ENCODE peak calls at places on chromosome 3, in six cellular contexts. K is IMR-90, T is RWPE1, W is kidney, H is endothelial cell of umbilical vein, F is activated B cell treated with CpG ODN at 0.5 μM for 24 hours. S is an unnamed sample.

GRCh38 chr3:112640333-112640863 is 545 bp downstream of the CCDC80 start:
- DNase-seq in F (no peak), H (peak), K (peak), W (no peak), T (peak), S (peak)

GRCh38 chr3:170222647-170223541 is 670 bp downstream of the PRKCI start:
- DNase-seq in K (peak), F (no peak), W (peak), T (peak), H (peak), S (peak)

GRCh38 chr3:195873971-195874370 is 34.4 kb downstream of the TNK2 start:
- DNase-seq in W (no peak), T (no peak), H (no peak), F (no peak), K (peak), S (peak)

GRCh38 chr3:48784426-48785120 is 63.1 kb downstream of the PRKAR2A start:
- DNase-seq in W (no peak), H (no peak), T (no peak), F (no peak), K (peak), S (peak)

GRCh38 chr3:48599509-48600285 is 4.6 kb upstream of the COL7A1 start:
- DNase-seq in K (no peak), F (no peak), W (no peak), T (no peak), H (no peak), S (no peak)

GRCh38 chr3:33063651-33064051 is 33.3 kb downstream of the GLB1 start:
- DNase-seq in W (no peak), T (no peak), H (no peak), F (no peak), K (peak), S (no peak)

GRCh38 chr3:74515451-74515850 is 99.0 kb downstream of the CNTN3 start:
- DNase-seq in H (no peak), W (no peak), F (no peak), T (no peak), K (peak), S (no peak)

GRCh38 chr3:128274837-128275236 is 121.6 kb downstream of the EEFSEC start:
- DNase-seq in T (peak), F (no peak), W (no peak), K (peak), H (peak), S (peak)

GRCh38 chr3:64270143-64270542 is 44.9 kb upstream of the PRICKLE2 start:
- DNase-seq in T (no peak), H (no peak), K (no peak), W (no peak), F (no peak), S (no peak)

GRCh38 chr3:127458698-127459097 is 131.8 kb downstream of the TPRA1 start:
- DNase-seq in T (peak), K (no peak), H (peak), F (no peak), W (peak), S (no peak)

GRCh38 chr3:45688194-45688881 is 858 bp upstream of the SACM1L start:
- DNase-seq in K (peak), T (peak), H (peak), W (no peak), F (peak), S (peak)

GRCh38 chr3:196499807-196500524 is 3.6 kb downstream of the RNF168 start:
- DNase-seq in F (no peak), W (no peak), T (no peak), H (no peak), K (no peak), S (no peak)

GRCh38 chr3:87148020-87148419 is 79.1 kb upstream of the CHMP2B start:
- DNase-seq in H (no peak), F (no peak), K (no peak), W (no peak), T (no peak), S (no peak)

GRCh38 chr3:124407260-124407659 is 323.0 kb upstream of the UMPS start:
- DNase-seq in F (no peak), W (no peak), H (no peak), T (no peak), K (peak), S (no peak)

GRCh38 chr3:34388836-34389235 is 590.4 kb downstream of the PDCD6IP start:
- DNase-seq in F (no peak), K (no peak), H (no peak), T (no peak), W (no peak), S (no peak)

GRCh38 chr3:186529204-186529999 is 14.8 kb downstream of the CRYGS start:
- DNase-seq in K (no peak), T (no peak), F (no peak), W (no peak), H (no peak), S (no peak)

GRCh38 chr3:152155654-152156053 is 113.1 kb upstream of the MBNL1 start:
- DNase-seq in K (no peak), F (no peak), H (no peak), T (no peak), W (no peak), S (no peak)

GRCh38 chr3:87120850-87121249 is 106.3 kb upstream of the CHMP2B start:
- DNase-seq in K (no peak), H (no peak), F (no peak), T (no peak), W (no peak), S (no peak)

GRCh38 chr3:187943677-187944390 is 198.6 kb upstream of the BCL6 start:
- DNase-seq in H (no peak), W (no peak), T (peak), K (peak), F (no peak), S (peak)

GRCh38 chr3:132595036-132595435 is 2.0 kb upstream of the ACKR4 start:
- DNase-seq in F (no peak), K (peak), W (no peak), T (no peak), H (peak), S (peak)

GRCh38 chr3:188546835-188547670 is 393.1 kb downstream of the LPP start:
- DNase-seq in H (peak), T (peak), F (no peak), K (peak), W (no peak), S (peak)

GRCh38 chr3:189836795-189837194 is 205.6 kb downstream of the TP63 start:
- DNase-seq in T (no peak), W (no peak), F (no peak), H (no peak), K (no peak), S (no peak)

GRCh38 chr3:189833266-189833665 is 202.1 kb downstream of the TP63 start:
- DNase-seq in H (no peak), F (no peak), K (no peak), W (no peak), T (no peak), S (peak)

GRCh38 chr3:189838291-189838690 is 207.1 kb downstream of the TP63 start:
- DNase-seq in W (no peak), H (no peak), T (no peak), F (no peak), K (no peak), S (peak)

GRCh38 chr3:189833996-189834395 is 202.8 kb downstream of the TP63 start:
- DNase-seq in W (no peak), F (no peak), K (no peak), T (peak), H (no peak), S (peak)

GRCh38 chr3:189834462-189834861 is 203.3 kb downstream of the TP63 start:
- DNase-seq in T (no peak), F (no peak), H (no peak), W (no peak), K (no peak), S (peak)
- TF ChIP-seq CTCF in T (no peak), F (no peak), H (no peak), W (no peak), K (no peak), S (no peak)

GRCh38 chr3:27289769-27290413 is 79.3 kb downstream of the NEK10 start:
- DNase-seq in F (no peak), H (no peak), T (no peak), K (peak), W (no peak), S (peak)
- TF ChIP-seq CTCF in F (no peak), H (no peak), T (no peak), K (no peak), W (no peak), S (no peak)

DNA sequence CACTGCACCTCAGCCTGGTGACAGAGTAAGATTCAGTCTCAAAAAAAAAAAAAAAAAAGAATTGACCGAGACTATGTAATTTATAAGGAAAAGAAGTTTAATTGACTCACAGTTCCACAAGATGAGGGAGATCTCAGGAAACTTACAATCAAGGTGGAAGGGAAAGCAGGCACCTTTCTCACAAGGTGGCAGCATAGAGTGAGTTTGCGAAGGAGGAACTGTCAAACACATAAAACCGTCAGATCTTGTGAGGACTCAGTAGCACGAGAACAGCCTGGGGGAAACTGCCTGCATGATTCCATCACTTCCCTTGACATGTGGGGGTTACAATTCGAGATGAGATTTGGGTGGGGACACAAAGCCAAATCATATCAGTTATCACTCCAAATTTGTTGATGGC is 380.9 kb downstream of the EDEM1 start:
- DNase-seq in H (no peak), F (no peak), T (no peak), W (no peak), K (no peak), S (peak)
- TF ChIP-seq CTCF in H (no peak), F (no peak), T (no peak), W (peak), K (no peak), S (no peak)

GRCh38 chr3:13835246-13835645 is 44.6 kb downstream of the WNT7A start:
- DNase-seq in W (no peak), F (no peak), K (no peak), T (no peak), H (no peak), S (no peak)
- TF ChIP-seq CTCF in W (no peak), F (no peak), K (no peak), T (no peak), H (no peak), S (no peak)

DNA sequence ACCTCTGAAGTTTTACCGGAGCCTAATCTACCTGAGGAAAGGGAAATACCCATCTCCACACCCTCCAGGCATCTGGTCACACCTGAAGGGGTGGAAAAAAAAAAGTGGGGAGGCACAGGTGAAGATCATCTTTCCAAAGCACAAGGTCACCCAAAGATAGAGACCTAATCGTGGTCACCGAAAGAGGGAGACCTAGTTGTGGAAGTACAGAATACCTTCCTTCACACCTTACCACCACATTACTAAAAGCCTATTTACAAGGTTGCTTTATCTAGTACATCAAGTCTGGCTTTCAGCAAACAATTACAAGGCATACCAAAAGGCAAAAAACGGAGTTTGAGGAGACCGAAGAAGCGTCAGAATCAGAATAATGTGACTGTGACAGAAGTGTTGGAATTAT is 110.0 kb upstream of the ARPP21 start:
- DNase-seq in T (no peak), H (no peak), K (no peak), W (no peak), F (no peak), S (no peak)
- TF ChIP-seq CTCF in T (no peak), H (no peak), K (no peak), W (no peak), F (no peak), S (no peak)

GRCh38 chr3:39457361-39457760 is 10.1 kb upstream of the MOBP start:
- DNase-seq in K (no peak), W (no peak), F (no peak), T (no peak), H (no peak), S (no peak)
- TF ChIP-seq CTCF in K (no peak), W (no peak), F (no peak), T (no peak), H (no peak), S (no peak)

DNA sequence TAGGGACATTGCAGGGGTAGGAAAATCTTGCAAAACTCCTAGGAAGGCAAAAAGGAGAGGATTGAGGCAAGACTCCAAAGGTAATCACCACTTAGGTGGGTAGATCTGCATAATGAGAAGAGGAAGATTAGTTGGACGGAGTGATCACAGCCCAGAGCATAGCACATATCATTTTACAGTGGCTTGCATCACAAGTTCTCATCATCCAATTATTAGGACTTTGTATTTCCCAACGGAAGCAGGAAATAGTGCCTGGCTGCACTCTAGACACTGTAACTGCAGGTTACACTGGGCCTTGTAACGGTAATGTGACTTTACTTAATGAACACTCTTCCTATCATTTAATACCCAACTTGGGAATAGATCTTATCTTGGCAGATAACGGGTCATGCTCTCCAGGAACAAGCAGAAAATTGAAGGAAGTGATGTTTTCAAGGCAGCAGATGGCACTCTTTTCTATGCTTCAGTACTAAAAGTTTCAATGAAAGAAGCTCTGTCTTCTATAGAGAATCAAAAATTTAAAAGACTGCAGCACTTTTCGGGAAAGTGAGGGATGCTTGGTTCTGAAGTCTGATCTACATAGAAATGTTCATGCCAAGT is 101.9 kb upstream of the KCNMB2 start:
- DNase-seq in F (no peak), W (no peak), H (peak), T (no peak), K (no peak), S (peak)
- TF ChIP-seq CTCF in F (no peak), W (no peak), H (no peak), T (no peak), K (peak), S (peak)